ENCODE peak calls at places on chromosome 15, in five cellular contexts. L is tibial artery, W is GM10248, Z is NCI-H1092 treated with DMSO at 0.1 percent for 48 hours, S is PC-9. M is an unnamed sample.
A peak's percentile ranks its signal among the peaks of the same experiment; 100 is the strongest.

GRCh38 chr15:94582368-94582767 is 351.0 kb downstream of the MCTP2 start:
- DNase-seq in L (no peak), S (no peak), W (peak; percentile 20), Z (peak; percentile 17), M (peak; percentile 21)

GRCh38 chr15:42068601-42069000 is 25.8 kb downstream of the PLA2G4D start:
- DNase-seq in Z (no peak), W (no peak), L (no peak), S (no peak), M (no peak)

GRCh38 chr15:48672206-48672605 is 26.7 kb upstream of the FBN1 start:
- DNase-seq in W (no peak), L (no peak), S (no peak), Z (no peak), M (no peak)

GRCh38 chr15:69315402-69316110 is 16.8 kb downstream of the PAQR5 start:
- DNase-seq in L (no peak), S (no peak), W (no peak), Z (no peak), M (no peak)

GRCh38 chr15:75554717-75555116 is 24.4 kb downstream of the PTPN9 start:
- DNase-seq in L (no peak), W (no peak), S (no peak), Z (no peak), M (no peak)

GRCh38 chr15:63203451-63204090 is 14.2 kb downstream of the RAB8B start:
- DNase-seq in Z (no peak), W (no peak), S (no peak), L (no peak), M (no peak)

GRCh38 chr15:50235794-50236193 is 29.7 kb downstream of the HDC start:
- DNase-seq in W (no peak), Z (no peak), L (no peak), S (no peak), M (no peak)

GRCh38 chr15:31062310-31062964 is 39.1 kb downstream of the TRPM1 start:
- DNase-seq in S (no peak), Z (no peak), L (no peak), W (no peak), M (no peak)

GRCh38 chr15:85120351-85121113 is 138.9 kb downstream of the PDE8A start:
- DNase-seq in L (no peak), W (no peak), S (no peak), Z (no peak), M (no peak)

GRCh38 chr15:90219421-90220141 is 14.2 kb downstream of the CIB1 start:
- DNase-seq in Z (no peak), S (no peak), L (no peak), W (peak; percentile 67), M (peak; percentile 75)

GRCh38 chr15:77173487-77173886 is 102.6 kb upstream of the TSPAN3 start:
- DNase-seq in L (no peak), Z (no peak), S (no peak), W (no peak), M (no peak)

GRCh38 chr15:63870403-63871209 is 36.9 kb upstream of the HERC1 start:
- DNase-seq in S (peak; percentile 36), Z (no peak), L (no peak), W (no peak), M (no peak)

GRCh38 chr15:47762621-47763020 is 45.3 kb downstream of the SEMA6D start:
- DNase-seq in W (no peak), L (no peak), Z (no peak), S (no peak), M (no peak)

GRCh38 chr15:85727068-85727467 is 67.7 kb downstream of the KLHL25 start:
- DNase-seq in W (no peak), L (peak; percentile 85), S (no peak), Z (no peak), M (no peak)

GRCh38 chr15:29045717-29046116 is 159.9 kb downstream of the APBA2 start:
- DNase-seq in Z (no peak), W (no peak), S (no peak), L (no peak), M (no peak)

GRCh38 chr15:37056894-37057205 is 43.5 kb downstream of the MEIS2 start:
- DNase-seq in W (no peak), Z (no peak), S (no peak), L (no peak), M (no peak)

GRCh38 chr15:43086551-43086950 is 19.3 kb downstream of the UBR1 start:
- DNase-seq in W (peak; percentile 31), S (no peak), Z (no peak), L (no peak), M (peak; percentile 35)

GRCh38 chr15:27527490-27528067 is 556.6 kb downstream of the GABRG3 start:
- DNase-seq in W (no peak), L (no peak), Z (no peak), S (no peak), M (no peak)

GRCh38 chr15:74127954-74128784 is 2.2 kb upstream of the ISLR2 start:
- DNase-seq in Z (peak; percentile 40), W (no peak), L (no peak), S (no peak), M (peak; percentile 39)

GRCh38 chr15:45023659-45024320 is 795 bp downstream of the SORD start:
- DNase-seq in Z (no peak), S (peak; percentile 33), W (no peak), L (no peak), M (no peak)

GRCh38 chr15:44804303-44805046 is 68.1 kb downstream of the TRIM69 start:
- DNase-seq in Z (no peak), S (no peak), L (no peak), W (peak; percentile 12), M (peak; percentile 13)

GRCh38 chr15:55774113-55774970 is 31.4 kb upstream of the PRTG start:
- DNase-seq in W (peak; percentile 53), L (peak; percentile 33), S (no peak), Z (no peak), M (peak; percentile 53)

GRCh38 chr15:80059786-80060489 is 462 bp downstream of the ZFAND6 start:
- DNase-seq in W (peak; percentile 79), Z (no peak), L (peak; percentile 31), S (peak; percentile 50), M (peak; percentile 90)

GRCh38 chr15:40072216-40072990 is 33.4 kb upstream of the SRP14 start:
- DNase-seq in Z (no peak), S (no peak), W (no peak), L (no peak), M (no peak)

GRCh38 chr15:38438031-38438986 is 15.6 kb upstream of the FAM98B start:
- DNase-seq in L (no peak), S (no peak), Z (no peak), W (no peak), M (no peak)

GRCh38 chr15:73928971-73929627 is 2.8 kb downstream of the LOXL1 start:
- DNase-seq in S (no peak), Z (no peak), L (no peak), W (no peak), M (no peak)

GRCh38 chr15:56699743-56700142 is 33.6 kb downstream of the ZNF280D start:
- DNase-seq in S (no peak), L (no peak), Z (no peak), W (peak; percentile 14), M (no peak)

GRCh38 chr15:72735111-72735510 is 48.4 kb downstream of the ADPGK start:
- DNase-seq in Z (no peak), L (no peak), W (no peak), S (no peak), M (no peak)

GRCh38 chr15:77481670-77482069 is 61.0 kb downstream of the HMG20A start:
- DNase-seq in W (no peak), S (no peak), L (no peak), Z (no peak), M (no peak)

GRCh38 chr15:33988384-33988783 is 20.1 kb downstream of the CHRM5 start:
- DNase-seq in Z (no peak), L (no peak), W (no peak), S (no peak), M (no peak)

GRCh38 chr15:67761343-67761742 is 64.0 kb upstream of the SKOR1 start:
- DNase-seq in L (no peak), W (no peak), Z (peak; percentile 35), S (no peak), M (no peak)

GRCh38 chr15:76932090-76932966 is 779 bp downstream of the RCN2 start:
- DNase-seq in W (no peak), Z (no peak), L (no peak), S (no peak), M (no peak)

GRCh38 chr15:59168536-59168935 is 38.1 kb upstream of the LDHAL6B start:
- DNase-seq in L (no peak), Z (no peak), S (no peak), W (no peak), M (no peak)

GRCh38 chr15:23532019-23532418 is 33.5 kb upstream of the MKRN3 start:
- DNase-seq in S (peak; percentile 67), L (no peak), Z (no peak), W (no peak), M (no peak)

GRCh38 chr15:96340611-96341464 is 10.3 kb downstream of the NR2F2 start:
- DNase-seq in Z (peak; percentile 50), S (no peak), L (peak; percentile 43), W (no peak), M (no peak)

GRCh38 chr15:93121994-93122910 is 33.2 kb upstream of the RGMA start:
- DNase-seq in S (no peak), Z (no peak), W (no peak), L (peak; percentile 23), M (no peak)

GRCh38 chr15:63880744-63881143 is 47.0 kb upstream of the HERC1 start:
- DNase-seq in W (no peak), Z (no peak), L (no peak), S (no peak), M (no peak)

GRCh38 chr15:61049934-61050333 is 179.2 kb downstream of the RORA start:
- DNase-seq in Z (no peak), L (no peak), W (no peak), S (no peak), M (no peak)

GRCh38 chr15:52078876-52079700 is 33.5 kb downstream of the BCL2L10 start:
- DNase-seq in W (peak; percentile 80), Z (peak; percentile 22), S (no peak), L (peak; percentile 81), M (peak; percentile 68)